ENCODE peak calls at places on chromosome 2, in five cellular contexts. One of them, this sample, is unnamed.

GRCh38 chr2:179898873-179899272 is 37.5 kb upstream of the ZNF385B start:
- DNase-seq in A549: no peak
- DNase-seq in heart left ventricle: no peak
- DNase-seq in right atrium auricular region: no peak
- DNase-seq in pancreas: no peak
- DNase-seq in this sample: no peak

GRCh38 chr2:40208478-40208877 is 243.4 kb downstream of the SLC8A1 start:
- DNase-seq in right atrium auricular region: no peak
- DNase-seq in pancreas: no peak
- DNase-seq in heart left ventricle: no peak
- DNase-seq in A549: no peak
- DNase-seq in this sample: no peak

GRCh38 chr2:236309669-236310029 is 45.4 kb upstream of the ASB18 start:
- DNase-seq in A549: peak; percentile 36
- DNase-seq in heart left ventricle: no peak
- DNase-seq in pancreas: no peak
- DNase-seq in right atrium auricular region: no peak
- DNase-seq in this sample: peak; percentile 5

GRCh38 chr2:23293063-23293462 is 91.9 kb upstream of the KLHL29 start:
- DNase-seq in right atrium auricular region: no peak
- DNase-seq in heart left ventricle: no peak
- DNase-seq in A549: no peak
- DNase-seq in pancreas: no peak
- DNase-seq in this sample: no peak

GRCh38 chr2:147524912-147525311 is 319.9 kb upstream of the ACVR2A start:
- DNase-seq in heart left ventricle: no peak
- DNase-seq in A549: no peak
- DNase-seq in right atrium auricular region: no peak
- DNase-seq in pancreas: no peak
- DNase-seq in this sample: no peak

GRCh38 chr2:224507789-224508188 is 77.4 kb downstream of the CUL3 start:
- DNase-seq in A549: no peak
- DNase-seq in pancreas: no peak
- DNase-seq in right atrium auricular region: no peak
- DNase-seq in heart left ventricle: no peak
- DNase-seq in this sample: no peak

GRCh38 chr2:26086155-26086634 is 52.3 kb downstream of the RAB10 start:
- DNase-seq in pancreas: no peak
- DNase-seq in heart left ventricle: no peak
- DNase-seq in right atrium auricular region: no peak
- DNase-seq in A549: no peak
- DNase-seq in this sample: no peak

GRCh38 chr2:235493775-235494715 is at the start of gene AGAP1:
- DNase-seq in heart left ventricle: peak; percentile 94
- DNase-seq in pancreas: peak; percentile 96
- DNase-seq in right atrium auricular region: peak; percentile 88
- DNase-seq in A549: peak; percentile 70
- DNase-seq in this sample: no peak

GRCh38 chr2:2743164-2743571 is 412.1 kb upstream of the MYT1L start:
- DNase-seq in A549: no peak
- DNase-seq in right atrium auricular region: peak; percentile 81
- DNase-seq in pancreas: no peak
- DNase-seq in heart left ventricle: peak; percentile 74
- DNase-seq in this sample: no peak

GRCh38 chr2:200695178-200695930 is 109.5 kb downstream of the AOX1 start:
- DNase-seq in right atrium auricular region: no peak
- DNase-seq in heart left ventricle: no peak
- DNase-seq in A549: no peak
- DNase-seq in pancreas: no peak
- DNase-seq in this sample: no peak

GRCh38 chr2:24492283-24493272 is 1.5 kb downstream of the NCOA1 start:
- DNase-seq in A549: no peak
- DNase-seq in right atrium auricular region: no peak
- DNase-seq in heart left ventricle: no peak
- DNase-seq in pancreas: no peak
- DNase-seq in this sample: no peak

GRCh38 chr2:234861841-234862735 is 89.7 kb upstream of the SH3BP4 start:
- DNase-seq in pancreas: no peak
- DNase-seq in right atrium auricular region: no peak
- DNase-seq in A549: no peak
- DNase-seq in heart left ventricle: peak; percentile 70
- DNase-seq in this sample: no peak

GRCh38 chr2:16014041-16014787 is 73.9 kb downstream of the MYCN start:
- DNase-seq in heart left ventricle: no peak
- DNase-seq in right atrium auricular region: no peak
- DNase-seq in A549: no peak
- DNase-seq in pancreas: no peak
- DNase-seq in this sample: no peak

GRCh38 chr2:168030862-168031624 is 216.4 kb downstream of the STK39 start:
- DNase-seq in heart left ventricle: no peak
- DNase-seq in pancreas: no peak
- DNase-seq in A549: no peak
- DNase-seq in right atrium auricular region: no peak
- DNase-seq in this sample: no peak

GRCh38 chr2:192126426-192126825 is 68.3 kb downstream of the TMEFF2 start:
- DNase-seq in heart left ventricle: no peak
- DNase-seq in A549: no peak
- DNase-seq in right atrium auricular region: no peak
- DNase-seq in pancreas: no peak
- DNase-seq in this sample: no peak

GRCh38 chr2:113873867-113874266 is 16.0 kb upstream of the ACTR3 start:
- DNase-seq in A549: no peak
- DNase-seq in pancreas: no peak
- DNase-seq in right atrium auricular region: no peak
- DNase-seq in heart left ventricle: no peak
- DNase-seq in this sample: no peak

GRCh38 chr2:28755411-28755810 is 3.8 kb downstream of the PPP1CB start:
- DNase-seq in right atrium auricular region: no peak
- DNase-seq in A549: no peak
- DNase-seq in heart left ventricle: no peak
- DNase-seq in pancreas: no peak
- DNase-seq in this sample: no peak

GRCh38 chr2:10989151-10989550 is 77.4 kb downstream of the KCNF1 start:
- DNase-seq in right atrium auricular region: no peak
- DNase-seq in pancreas: no peak
- DNase-seq in heart left ventricle: no peak
- DNase-seq in A549: no peak
- DNase-seq in this sample: no peak

GRCh38 chr2:34423301-34423700 is 824.2 kb upstream of the FAM98A start:
- DNase-seq in A549: no peak
- DNase-seq in right atrium auricular region: no peak
- DNase-seq in heart left ventricle: no peak
- DNase-seq in pancreas: no peak
- DNase-seq in this sample: no peak

GRCh38 chr2:84946204-84947009 is 24.6 kb upstream of the KCMF1 start:
- DNase-seq in A549: peak; percentile 95
- DNase-seq in heart left ventricle: no peak
- DNase-seq in right atrium auricular region: no peak
- DNase-seq in pancreas: no peak
- DNase-seq in this sample: peak; percentile 91

GRCh38 chr2:172478353-172478752 is 51.0 kb downstream of the ITGA6 start:
- DNase-seq in heart left ventricle: no peak
- DNase-seq in A549: no peak
- DNase-seq in right atrium auricular region: no peak
- DNase-seq in pancreas: no peak
- DNase-seq in this sample: no peak

GRCh38 chr2:204170419-204170818 is 233.9 kb downstream of the ICOS start:
- DNase-seq in pancreas: no peak
- DNase-seq in heart left ventricle: no peak
- DNase-seq in right atrium auricular region: no peak
- DNase-seq in A549: no peak
- DNase-seq in this sample: no peak

GRCh38 chr2:126344498-126344897 is 311.5 kb upstream of the GYPC start:
- DNase-seq in A549: no peak
- DNase-seq in heart left ventricle: no peak
- DNase-seq in pancreas: no peak
- DNase-seq in right atrium auricular region: no peak
- DNase-seq in this sample: no peak

GRCh38 chr2:21422050-21422449 is 298.3 kb downstream of the TDRD15 start:
- DNase-seq in A549: no peak
- DNase-seq in pancreas: no peak
- DNase-seq in heart left ventricle: no peak
- DNase-seq in right atrium auricular region: no peak
- DNase-seq in this sample: no peak
- TF ChIP-seq CTCF in A549: no peak
- TF ChIP-seq CTCF in pancreas: no peak
- TF ChIP-seq CTCF in heart left ventricle: peak; percentile 13
- TF ChIP-seq CTCF in right atrium auricular region: peak; percentile 43
- TF ChIP-seq CTCF in this sample: peak; percentile 55

GRCh38 chr2:218400167-218400929 is 680 bp downstream of the CTDSP1 start:
- DNase-seq in heart left ventricle: peak; percentile 82
- DNase-seq in right atrium auricular region: no peak
- DNase-seq in A549: peak; percentile 41
- DNase-seq in pancreas: peak; percentile 87
- DNase-seq in this sample: no peak

GRCh38 chr2:218396688-218397501 is 2.8 kb upstream of the CTDSP1 start:
- DNase-seq in right atrium auricular region: peak; percentile 87
- DNase-seq in A549: peak; percentile 23
- DNase-seq in heart left ventricle: peak; percentile 91
- DNase-seq in pancreas: peak; percentile 92
- DNase-seq in this sample: no peak

GRCh38 chr2:218399391-218400166 is at the start of gene CTDSP1:
- DNase-seq in A549: peak; percentile 86
- DNase-seq in pancreas: peak; percentile 98
- DNase-seq in heart left ventricle: peak; percentile 98
- DNase-seq in right atrium auricular region: peak; percentile 96
- DNase-seq in this sample: no peak

GRCh38 chr2:218397502-218398436 is 1.9 kb upstream of the CTDSP1 start:
- DNase-seq in pancreas: peak; percentile 90
- DNase-seq in heart left ventricle: peak; percentile 92
- DNase-seq in A549: peak; percentile 65
- DNase-seq in right atrium auricular region: peak; percentile 86
- DNase-seq in this sample: no peak

GRCh38 chr2:218398437-218399390 is 954 bp upstream of the CTDSP1 start:
- DNase-seq in heart left ventricle: peak; percentile 95
- DNase-seq in right atrium auricular region: peak; percentile 80
- DNase-seq in pancreas: peak; percentile 88
- DNase-seq in A549: peak; percentile 41
- DNase-seq in this sample: no peak
- H3K27ac ChIP-seq in heart left ventricle: peak overlapping the region; percentile 100
- H3K27ac ChIP-seq in right atrium auricular region: peak overlapping the region; percentile 98
- H3K27ac ChIP-seq in pancreas: peak overlapping the region; percentile 97
- H3K27ac ChIP-seq in A549: peak overlapping the region; percentile 98
- H3K27ac ChIP-seq in this sample: peak overlapping the region; percentile 99

GRCh38 chr2:156206355-156206754 is 126.2 kb downstream of the NR4A2 start:
- DNase-seq in right atrium auricular region: no peak
- DNase-seq in pancreas: no peak
- DNase-seq in A549: no peak
- DNase-seq in heart left ventricle: no peak
- DNase-seq in this sample: no peak
- TF ChIP-seq CTCF in right atrium auricular region: no peak
- TF ChIP-seq CTCF in pancreas: no peak
- TF ChIP-seq CTCF in A549: no peak
- TF ChIP-seq CTCF in heart left ventricle: no peak
- TF ChIP-seq CTCF in this sample: no peak

DNA sequence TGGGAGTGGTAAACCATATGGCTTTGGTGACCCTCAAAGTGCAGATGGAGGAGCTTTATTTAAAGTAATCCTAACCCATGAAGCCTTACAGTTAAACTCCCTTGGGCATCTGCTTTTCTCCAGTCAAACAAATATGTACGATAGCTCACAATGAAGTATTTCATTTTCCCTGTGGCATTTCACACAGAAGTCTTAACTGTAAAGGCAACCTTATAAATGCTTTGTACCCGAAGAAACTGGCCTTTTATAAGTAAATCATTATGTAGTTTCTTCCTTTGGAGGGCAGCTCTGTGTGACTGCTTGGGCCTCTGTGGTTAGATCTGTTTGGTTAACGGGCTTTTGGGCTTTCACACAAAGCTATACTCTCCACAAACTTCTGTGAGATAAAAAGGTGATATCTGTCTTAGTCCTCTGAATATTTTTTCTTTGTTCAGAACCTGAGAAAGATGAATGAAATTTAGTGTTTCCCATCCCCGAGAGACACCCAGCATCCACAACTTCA is 46.6 kb downstream of the SCN1A start:
- DNase-seq in pancreas: no peak
- DNase-seq in heart left ventricle: no peak
- DNase-seq in right atrium auricular region: no peak
- DNase-seq in A549: no peak
- DNase-seq in this sample: no peak
- H3K27ac ChIP-seq in pancreas: no peak overlapping the region
- H3K27ac ChIP-seq in heart left ventricle: no peak overlapping the region
- H3K27ac ChIP-seq in right atrium auricular region: no peak overlapping the region
- H3K27ac ChIP-seq in A549: no peak overlapping the region
- H3K27ac ChIP-seq in this sample: no peak overlapping the region

DNA sequence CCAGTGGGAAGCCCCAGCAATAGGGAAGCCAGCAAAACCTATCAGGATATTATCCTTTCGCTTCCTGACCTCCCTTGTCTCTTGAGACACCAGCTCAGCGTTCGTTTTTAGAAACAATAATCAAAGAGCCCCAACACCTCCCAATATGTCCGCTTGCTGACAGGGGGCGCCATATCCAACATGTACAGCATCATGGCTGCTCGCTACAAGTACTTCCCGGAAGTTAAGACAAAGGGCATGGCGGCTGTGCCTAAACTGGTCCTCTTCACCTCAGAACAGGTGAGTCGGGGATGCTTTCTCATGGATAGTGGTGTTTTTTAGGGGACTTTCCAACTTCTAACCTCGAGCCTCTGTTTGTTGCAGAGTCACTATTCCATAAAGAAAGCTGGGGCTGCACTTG is 28.7 kb downstream of the GAD1 start:
- DNase-seq in heart left ventricle: no peak
- DNase-seq in right atrium auricular region: no peak
- DNase-seq in A549: no peak
- DNase-seq in pancreas: no peak
- DNase-seq in this sample: no peak
- TF ChIP-seq CTCF in heart left ventricle: no peak
- TF ChIP-seq CTCF in right atrium auricular region: no peak
- TF ChIP-seq CTCF in A549: no peak
- TF ChIP-seq CTCF in pancreas: no peak
- TF ChIP-seq CTCF in this sample: peak; percentile 66

GRCh38 chr2:217360111-217360510 is 500.2 kb upstream of the TNP1 start:
- DNase-seq in heart left ventricle: no peak
- DNase-seq in pancreas: no peak
- DNase-seq in A549: no peak
- DNase-seq in right atrium auricular region: no peak
- DNase-seq in this sample: no peak
- H3K27ac ChIP-seq in heart left ventricle: no peak overlapping the region
- H3K27ac ChIP-seq in pancreas: no peak overlapping the region
- H3K27ac ChIP-seq in A549: peak overlapping the region; percentile 65
- H3K27ac ChIP-seq in right atrium auricular region: no peak overlapping the region
- H3K27ac ChIP-seq in this sample: no peak overlapping the region

GRCh38 chr2:80086831-80087230 is 217.7 kb downstream of the LRRTM1 start:
- DNase-seq in pancreas: no peak
- DNase-seq in right atrium auricular region: no peak
- DNase-seq in A549: no peak
- DNase-seq in heart left ventricle: no peak
- DNase-seq in this sample: no peak
- TF ChIP-seq CTCF in pancreas: no peak
- TF ChIP-seq CTCF in right atrium auricular region: no peak
- TF ChIP-seq CTCF in A549: no peak
- TF ChIP-seq CTCF in heart left ventricle: no peak
- TF ChIP-seq CTCF in this sample: no peak